ENCODE peak calls at places on chromosomes 5 and 9, in eight cellular contexts. R, F, C, L, E, U, I and Z are unnamed samples.

GRCh38 chr9:2411459-2412215 is 209.9 kb upstream of the VLDLR start:
- DNase-seq in L (no peak), R (peak; percentile 74), E (no peak), U (no peak), C (no peak), F (no peak), I (no peak), Z (no peak)

GRCh38 chr9:122110100-122110833 is 17.2 kb upstream of the TTLL11 start:
- DNase-seq in I (no peak), F (no peak), R (no peak), L (no peak), C (no peak), U (no peak), E (no peak), Z (no peak)

GRCh38 chr5:67350600-67351315 is 154.2 kb upstream of the CD180 start:
- DNase-seq in E (no peak), C (no peak), U (no peak), R (no peak), L (no peak), I (no peak), F (no peak), Z (no peak)

GRCh38 chr9:13816837-13817236 is 497.1 kb downstream of the NFIB start:
- DNase-seq in L (no peak), C (no peak), F (no peak), R (no peak), I (no peak), U (no peak), E (no peak), Z (no peak)

GRCh38 chr5:80346055-80346454 is 26.3 kb downstream of the SPZ1 start:
- DNase-seq in U (peak; percentile 6), C (no peak), I (peak; percentile 25), L (no peak), F (no peak), E (no peak), R (peak; percentile 71), Z (no peak)

GRCh38 chr5:168086104-168086610 is 205.3 kb upstream of the WWC1 start:
- DNase-seq in F (no peak), L (no peak), U (no peak), I (no peak), E (no peak), C (no peak), R (peak; percentile 71), Z (no peak)

GRCh38 chr9:107127608-107128007 is 155.5 kb upstream of the RAD23B start:
- DNase-seq in E (no peak), L (no peak), U (no peak), F (no peak), I (no peak), R (peak; percentile 18), C (no peak), Z (no peak)

GRCh38 chr5:154646841-154647759 is 108.1 kb upstream of the LARP1 start:
- DNase-seq in R (no peak), F (peak; percentile 62), E (no peak), L (no peak), U (no peak), I (peak; percentile 22), C (no peak), Z (no peak)

GRCh38 chr9:37364751-37365360 is 57.6 kb upstream of the GRHPR start:
- DNase-seq in R (no peak), I (no peak), L (no peak), F (no peak), C (no peak), U (no peak), E (no peak), Z (no peak)